ENCODE peak calls at places on chromosomes 1 and 21, in four cellular contexts. W is stimulated activated CD8-positive, alpha-beta memory T cell treated with anti-CD3 and anti-CD28 coated beads, Interleukin-4, amount 100 ng/mL, for 4 hours; S is activated CD8-positive, alpha-beta memory T cell treated with anti-CD3 and anti-CD28 coated beads, Interleukin-2, amount 50 U/mL, for 48 hours; X is activated naive CD8-positive, alpha-beta T cell treated with anti-CD3 and anti-CD28 coated beads for 36 hours. R is an unnamed sample.

GRCh38 chr1:92536593-92537332 is 50.0 kb upstream of the GFI1 start:
- DNase-seq in X (no peak), S (no peak), W (no peak), R (no peak)

GRCh38 chr1:110212165-110213142 is 2.3 kb downstream of the KCNC4 start:
- DNase-seq in S (no peak), W (no peak), X (no peak), R (no peak)

GRCh38 chr1:84096121-84096635 is 47.9 kb upstream of the PRKACB start:
- DNase-seq in S (no peak), X (no peak), W (no peak), R (no peak)

GRCh38 chr1:17874665-17875064 is 119.5 kb downstream of the ACTL8 start:
- DNase-seq in W (no peak), X (no peak), S (no peak), R (no peak)

GRCh38 chr1:228194436-228194835 is 13.4 kb upstream of the OBSCN start:
- DNase-seq in X (no peak), W (no peak), S (no peak), R (no peak)

GRCh38 chr1:176517484-176517883 is 54.5 kb downstream of the PAPPA2 start:
- DNase-seq in X (no peak), S (no peak), W (no peak), R (peak; percentile 21)

GRCh38 chr1:96845464-96845863 is 123.9 kb downstream of the PTBP2 start:
- DNase-seq in W (no peak), S (peak; percentile 58), X (peak; percentile 26), R (peak; percentile 1)

GRCh38 chr1:214570442-214570841 is 19.0 kb upstream of the PTPN14 start:
- DNase-seq in S (no peak), X (no peak), W (no peak), R (no peak)

GRCh38 chr1:155083865-155084721 is 5.5 kb downstream of the EFNA3 start:
- DNase-seq in W (no peak), X (no peak), S (peak; percentile 71), R (peak; percentile 74)

GRCh38 chr1:227223407-227223806 is 94.9 kb downstream of the CDC42BPA start:
- DNase-seq in S (no peak), X (no peak), W (no peak), R (no peak)

GRCh38 chr1:182687361-182687760 is 3.0 kb upstream of the RGS8 start:
- DNase-seq in X (no peak), W (no peak), S (no peak), R (no peak)

GRCh38 chr1:13757693-13758092 is 57.7 kb downstream of the PRDM2 start:
- DNase-seq in X (no peak), S (no peak), W (no peak), R (no peak)

GRCh38 chr1:53478186-53478585 is 19.0 kb downstream of the DMRTB1 start:
- DNase-seq in S (no peak), X (no peak), W (no peak), R (no peak)

GRCh38 chr1:88013485-88013884 is 670.6 kb upstream of the PKN2 start:
- DNase-seq in W (no peak), S (no peak), X (no peak), R (no peak)

GRCh38 chr1:44842415-44842762 is 664 bp downstream of the PTCH2 start:
- DNase-seq in W (no peak), S (no peak), X (no peak), R (no peak)

GRCh38 chr21:45998276-45998701 is 16.7 kb downstream of the COL6A1 start:
- DNase-seq in W (no peak), X (no peak), S (no peak), R (no peak)

GRCh38 chr1:205948000-205948399 is 4.7 kb upstream of the SLC26A9 start:
- DNase-seq in X (no peak), W (no peak), S (no peak), R (no peak)

GRCh38 chr1:202967684-202968281 is 726 bp upstream of the CYB5R1 start:
- DNase-seq in S (no peak), W (no peak), X (no peak), R (no peak)